ENCODE peak calls at places on chromosomes 13 and 19, in ten cellular contexts. B is LoVo, H is EL, I is heart right ventricle, F is naive B cell, S is brain microvascular endothelial cell, R is T47D, P is DND-41, V is neuronal stem cell, K is neural progenitor cell. A is an unnamed sample.

GRCh38 chr13:105196052-105196451 is 1339.4 kb downstream of the EFNB2 start:
- DNase-seq in B (no peak), H (peak; percentile 89), I (no peak), F (no peak), S (peak; percentile 94), R (peak; percentile 28), P (no peak), V (no peak), K (no peak), A (no peak)

GRCh38 chr13:25840931-25841330 is 210.9 kb downstream of the SHISA2 start:
- DNase-seq in B (no peak), H (no peak), I (no peak), F (no peak), S (no peak), R (no peak), P (no peak), V (no peak), K (no peak), A (no peak)

GRCh38 chr13:45092668-45093067 is 27.6 kb upstream of the GTF2F2 start:
- DNase-seq in B (no peak), H (peak; percentile 36), I (peak; percentile 7), F (no peak), S (no peak), R (no peak), P (peak; percentile 51), V (no peak), K (no peak), A (no peak)

GRCh38 chr13:75831389-75831788 is 195.3 kb downstream of the LMO7 start:
- DNase-seq in B (no peak), H (no peak), I (no peak), F (no peak), S (no peak), R (no peak), P (no peak), V (no peak), K (no peak), A (no peak)

GRCh38 chr13:92843549-92843948 is 383.1 kb upstream of the GPC6 start:
- DNase-seq in B (no peak), H (peak; percentile 53), I (no peak), F (no peak), S (no peak), R (no peak), P (no peak), V (no peak), K (no peak), A (no peak)

GRCh38 chr13:97946951-97947588 is 6.4 kb upstream of the IPO5 start:
- DNase-seq in B (no peak), H (peak; percentile 94), I (no peak), F (no peak), S (peak; percentile 89), R (no peak), P (no peak), V (no peak), K (no peak), A (no peak)

GRCh38 chr13:95607363-95607762 is 37.1 kb downstream of the DZIP1 start:
- DNase-seq in B (peak; percentile 36), H (peak; percentile 57), I (no peak), F (no peak), S (peak; percentile 47), R (no peak), P (no peak), V (no peak), K (no peak), A (no peak)

GRCh38 chr13:30737511-30738342 is 2.4 kb downstream of the ALOX5AP start:
- DNase-seq in B (no peak), H (no peak), I (no peak), F (no peak), S (no peak), R (no peak), P (peak; percentile 65), V (no peak), K (no peak), A (no peak)

GRCh38 chr13:34294483-34295129 is 476.7 kb downstream of the RFC3 start:
- DNase-seq in B (no peak), H (no peak), I (peak; percentile 9), F (no peak), S (no peak), R (no peak), P (no peak), V (no peak), K (peak; percentile 9), A (no peak)

GRCh38 chr19:29687897-29688728 is 22.9 kb downstream of the PLEKHF1 start:
- DNase-seq in B (no peak), H (peak; percentile 70), I (no peak), F (no peak), S (peak; percentile 51), R (no peak), P (no peak), V (no peak), K (no peak), A (no peak)

GRCh38 chr19:47094557-47095517 is 18.7 kb downstream of the ZC3H4 start:
- DNase-seq in B (no peak), H (no peak), I (no peak), F (no peak), S (no peak), R (no peak), P (peak; percentile 80), V (no peak), K (no peak), A (no peak)

GRCh38 chr13:23458972-23459371 is 25.5 kb upstream of the SACS start:
- DNase-seq in B (no peak), H (no peak), I (no peak), F (no peak), S (no peak), R (no peak), P (no peak), V (no peak), K (no peak), A (no peak)

GRCh38 chr19:21482863-21483276 is 22.5 kb upstream of the ZNF429 start:
- DNase-seq in B (no peak), H (peak; percentile 7), I (peak; percentile 28), F (peak; percentile 27), S (no peak), R (peak; percentile 23), P (peak; percentile 62), V (no peak), K (peak; percentile 26), A (peak; percentile 64)

GRCh38 chr13:96141032-96141431 is 51.1 kb downstream of the HS6ST3 start:
- DNase-seq in B (no peak), H (peak; percentile 5), I (no peak), F (no peak), S (no peak), R (no peak), P (no peak), V (no peak), K (peak; percentile 67), A (no peak)

GRCh38 chr13:27526516-27526915 is 76.2 kb upstream of the MTIF3 start:
- DNase-seq in B (no peak), H (no peak), I (no peak), F (no peak), S (no peak), R (no peak), P (no peak), V (no peak), K (no peak), A (no peak)

GRCh38 chr13:113513761-113514160 is 23.2 kb upstream of the DCUN1D2 start:
- DNase-seq in B (no peak), H (no peak), I (no peak), F (no peak), S (no peak), R (no peak), P (no peak), V (no peak), K (no peak), A (no peak)

GRCh38 chr19:46901701-46902401 is 41.1 kb downstream of the ARHGAP35 start:
- DNase-seq in B (peak; percentile 43), H (peak; percentile 46), I (no peak), F (no peak), S (no peak), R (no peak), P (no peak), V (no peak), K (no peak), A (no peak)

GRCh38 chr19:13430790-13431582 is 75.3 kb downstream of the CACNA1A start:
- DNase-seq in B (peak; percentile 41), H (peak; percentile 57), I (peak; percentile 17), F (peak; percentile 25), S (peak; percentile 53), R (no peak), P (peak; percentile 64), V (peak; percentile 17), K (peak; percentile 63), A (no peak)

GRCh38 chr13:94646904-94647303 is 45.2 kb downstream of the GPR180 start:
- DNase-seq in B (no peak), H (no peak), I (no peak), F (no peak), S (no peak), R (no peak), P (no peak), V (no peak), K (no peak), A (no peak)

A was measured in breast epithelium.